ENCODE peak calls at places on chromosome 1, in ten cellular contexts. Q is HFFc6, H is fibroblast of villous mesenchyme, I is right atrium auricular region, F is bronchial epithelial cell, R is breast epithelium, Y is keratinocyte, M is upper lobe of right lung, T is glutamatergic neuron, A is AG09319. S is an unnamed sample.

GRCh38 chr1:99560192-99561040 is 85.5 kb upstream of the PALMD start:
- DNase-seq in R (no peak), H (no peak), Y (no peak), Q (no peak), I (no peak), T (no peak), A (no peak), M (no peak), F (peak; percentile 42), S (no peak)

GRCh38 chr1:167627865-167628641 is 2.0 kb upstream of the RCSD1 start:
- DNase-seq in M (no peak), H (no peak), A (no peak), Q (no peak), Y (no peak), T (no peak), R (no peak), F (no peak), I (no peak), S (no peak)

GRCh38 chr1:114522264-114522575 is 11.2 kb upstream of the TRIM33 start:
- DNase-seq in A (no peak), T (no peak), I (no peak), Q (no peak), Y (no peak), M (no peak), F (no peak), H (no peak), R (no peak), S (no peak)

GRCh38 chr1:28926629-28927441 is 12.5 kb downstream of the EPB41 start:
- DNase-seq in M (no peak), T (no peak), I (no peak), F (no peak), Y (no peak), H (peak; percentile 18), R (no peak), A (no peak), Q (no peak), S (no peak)

GRCh38 chr1:1920608-1921458 is 1.8 kb upstream of the TMEM52 start:
- DNase-seq in Q (no peak), A (no peak), H (no peak), T (peak; percentile 12), I (no peak), R (no peak), F (no peak), M (peak; percentile 72), Y (no peak), S (peak; percentile 15)

GRCh38 chr1:109906160-109906838 is 4.3 kb upstream of the CSF1 start:
- DNase-seq in Y (no peak), F (no peak), Q (no peak), I (no peak), H (no peak), T (no peak), M (no peak), R (no peak), A (no peak), S (no peak)

GRCh38 chr1:65021792-65022191 is 55.4 kb upstream of the JAK1 start:
- DNase-seq in M (no peak), T (no peak), Q (no peak), R (no peak), H (no peak), I (no peak), Y (no peak), A (no peak), F (no peak), S (no peak)

GRCh38 chr1:50108497-50109073 is at the start of gene ELAVL4:
- DNase-seq in I (no peak), T (peak; percentile 80), Q (no peak), M (no peak), A (no peak), Y (no peak), F (no peak), H (no peak), R (no peak), S (no peak)

GRCh38 chr1:47181955-47182680 is 7.7 kb downstream of the PDZK1IP1 start:
- DNase-seq in M (no peak), F (peak; percentile 68), Q (no peak), R (no peak), A (no peak), H (no peak), T (no peak), Y (no peak), I (no peak), S (no peak)

GRCh38 chr1:57986432-57986831 is 560.1 kb downstream of the OMA1 start:
- DNase-seq in I (no peak), T (no peak), R (no peak), Y (no peak), H (no peak), M (no peak), A (no peak), F (no peak), Q (no peak), S (no peak)

GRCh38 chr1:212219679-212220463 is 65.3 kb upstream of the PPP2R5A start:
- DNase-seq in I (no peak), M (no peak), Y (no peak), H (peak; percentile 63), R (no peak), T (no peak), A (no peak), Q (no peak), F (no peak), S (no peak)

GRCh38 chr1:116741781-116742565 is 12.3 kb upstream of the CD2 start:
- DNase-seq in Y (no peak), Q (no peak), F (no peak), R (no peak), I (no peak), M (no peak), A (no peak), T (no peak), H (no peak), S (no peak)

GRCh38 chr1:100396651-100397050 is 44.3 kb downstream of the CDC14A start:
- DNase-seq in A (no peak), M (no peak), Q (no peak), Y (no peak), H (no peak), I (no peak), F (no peak), T (no peak), R (no peak), S (no peak)

GRCh38 chr1:185926562-185926961 is 192.4 kb downstream of the HMCN1 start:
- DNase-seq in H (no peak), M (no peak), Y (no peak), Q (no peak), A (no peak), I (no peak), T (no peak), R (no peak), F (peak; percentile 58), S (no peak)

GRCh38 chr1:174519845-174520244 is 72.1 kb downstream of the GPR52 start:
- DNase-seq in H (no peak), R (no peak), F (no peak), M (no peak), T (no peak), I (no peak), A (no peak), Y (no peak), Q (no peak), S (no peak)

GRCh38 chr1:153432874-153433681 is 16.8 kb downstream of the S100A7A start:
- DNase-seq in T (no peak), R (no peak), Y (no peak), A (no peak), I (peak; percentile 44), M (no peak), H (no peak), F (no peak), Q (no peak), S (no peak)

GRCh38 chr1:183444243-183444642 is 26.1 kb upstream of the NMNAT2 start:
- DNase-seq in I (no peak), H (no peak), A (no peak), Y (no peak), T (no peak), F (peak; percentile 61), Q (no peak), R (no peak), M (no peak), S (no peak)

GRCh38 chr1:15525043-15525958 is 1.3 kb upstream of the CASP9 start:
- DNase-seq in Y (no peak), F (peak; percentile 89), A (no peak), Q (no peak), I (peak; percentile 99), H (peak; percentile 11), T (no peak), M (peak; percentile 99), R (no peak), S (no peak)

GRCh38 chr1:169238506-169238905 is 129.1 kb downstream of the NME7 start:
- DNase-seq in H (peak; percentile 5), I (no peak), F (peak; percentile 47), M (no peak), R (no peak), Y (no peak), T (no peak), Q (no peak), A (no peak), S (no peak)

GRCh38 chr1:164774819-164775654 is 216.1 kb downstream of the PBX1 start:
- DNase-seq in I (no peak), R (no peak), A (no peak), Y (no peak), F (no peak), M (no peak), T (no peak), H (peak; percentile 98), Q (no peak), S (no peak)
- TF ChIP-seq CTCF in I (no peak), R (no peak), A (no peak), Y (no peak), F (no peak), M (no peak), T (no peak), H (no peak), Q (no peak), S (no peak)

DNA sequence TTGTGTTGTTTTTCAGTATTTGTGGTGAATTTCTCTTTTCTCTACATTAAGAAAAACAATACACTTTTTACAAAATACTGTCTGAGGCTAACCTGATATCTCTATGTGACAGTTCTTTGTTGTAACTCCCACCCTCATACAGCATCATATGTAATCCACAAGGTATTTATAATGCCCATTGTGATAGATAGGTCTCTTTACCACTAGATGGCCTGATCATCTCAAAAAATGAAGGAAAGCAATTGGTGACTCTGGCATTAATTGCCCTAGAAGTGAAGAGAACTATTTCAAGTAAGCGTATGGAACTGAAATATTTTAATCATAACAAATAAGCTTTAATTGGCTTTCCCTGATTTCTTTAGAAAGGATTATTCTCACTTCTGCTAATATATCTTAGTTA is 36.2 kb upstream of the HFM1 start:
- DNase-seq in Q (peak; percentile 6), A (no peak), R (no peak), H (peak; percentile 9), T (no peak), F (peak; percentile 18), I (no peak), M (no peak), Y (no peak), S (no peak)
- TF ChIP-seq CTCF in Q (peak; percentile 51), A (peak; percentile 30), R (no peak), H (peak; percentile 31), T (no peak), F (no peak), I (no peak), M (peak; percentile 16), Y (no peak), S (no peak)

GRCh38 chr1:94634977-94635416 is 93.4 kb upstream of the F3 start:
- DNase-seq in F (no peak), Y (no peak), M (no peak), Q (no peak), A (no peak), T (peak; percentile 44), R (no peak), I (peak; percentile 40), H (peak; percentile 96), S (no peak)
- TF ChIP-seq CTCF in F (no peak), Y (peak; percentile 22), M (no peak), Q (peak; percentile 31), A (no peak), T (no peak), R (no peak), I (no peak), H (peak; percentile 46), S (no peak)

GRCh38 chr1:163528710-163529348 is 207.1 kb downstream of the NUF2 start:
- DNase-seq in Y (no peak), M (no peak), F (peak; percentile 24), I (no peak), H (peak; percentile 39), T (peak; percentile 33), A (no peak), R (no peak), Q (peak; percentile 25), S (peak; percentile 23)
- TF ChIP-seq CTCF in Y (no peak), M (peak; percentile 53), F (peak; percentile 22), I (peak; percentile 70), H (peak; percentile 63), T (peak; percentile 87), A (peak; percentile 66), R (peak; percentile 55), Q (peak; percentile 90), S (peak; percentile 81)

S was measured in endothelial cell.